ENCODE peak calls at places on chromosomes 7 and 10, in eight cellular contexts. One of them, this sample, is unnamed.

GRCh38 chr7:142632291-142633134 is 116.8 kb upstream of the PRSS1 start:
- DNase-seq in hippocampal formation: no peak
- DNase-seq in CMK: no peak
- DNase-seq in cardiac muscle cell: peak
- DNase-seq in SJSA1: no peak
- DNase-seq in HT1080: peak
- DNase-seq in naive thymus-derived CD8-positive, alpha-beta T cell: peak
- DNase-seq in mesothelial cell of epicardium: no peak
- DNase-seq in this sample: peak

GRCh38 chr7:111678281-111678680 is 116.0 kb upstream of the IMMP2L start:
- DNase-seq in hippocampal formation: no peak
- DNase-seq in CMK: no peak
- DNase-seq in cardiac muscle cell: peak
- DNase-seq in SJSA1: no peak
- DNase-seq in HT1080: peak
- DNase-seq in naive thymus-derived CD8-positive, alpha-beta T cell: no peak
- DNase-seq in mesothelial cell of epicardium: no peak
- DNase-seq in this sample: no peak

GRCh38 chr10:43054593-43054992 is 22.3 kb upstream of the RET start:
- DNase-seq in hippocampal formation: no peak
- DNase-seq in CMK: no peak
- DNase-seq in cardiac muscle cell: no peak
- DNase-seq in SJSA1: no peak
- DNase-seq in HT1080: no peak
- DNase-seq in naive thymus-derived CD8-positive, alpha-beta T cell: no peak
- DNase-seq in mesothelial cell of epicardium: peak
- DNase-seq in this sample: no peak

GRCh38 chr10:121459279-121459764 is 138.9 kb downstream of the FGFR2 start:
- DNase-seq in hippocampal formation: no peak
- DNase-seq in CMK: no peak
- DNase-seq in cardiac muscle cell: no peak
- DNase-seq in SJSA1: no peak
- DNase-seq in HT1080: no peak
- DNase-seq in naive thymus-derived CD8-positive, alpha-beta T cell: no peak
- DNase-seq in mesothelial cell of epicardium: no peak
- DNase-seq in this sample: no peak

GRCh38 chr7:50632561-50633413 is 67.6 kb upstream of the DDC start:
- DNase-seq in hippocampal formation: no peak
- DNase-seq in CMK: peak
- DNase-seq in cardiac muscle cell: peak
- DNase-seq in SJSA1: peak
- DNase-seq in HT1080: peak
- DNase-seq in naive thymus-derived CD8-positive, alpha-beta T cell: peak
- DNase-seq in mesothelial cell of epicardium: no peak
- DNase-seq in this sample: no peak

GRCh38 chr10:44382981-44383748 is 1.7 kb downstream of the CXCL12 start:
- DNase-seq in hippocampal formation: no peak
- DNase-seq in CMK: no peak
- DNase-seq in cardiac muscle cell: no peak
- DNase-seq in SJSA1: no peak
- DNase-seq in HT1080: no peak
- DNase-seq in naive thymus-derived CD8-positive, alpha-beta T cell: no peak
- DNase-seq in mesothelial cell of epicardium: no peak
- DNase-seq in this sample: no peak

GRCh38 chr10:57716884-57717283 is 550.8 kb downstream of the IPMK start:
- DNase-seq in hippocampal formation: no peak
- DNase-seq in CMK: no peak
- DNase-seq in cardiac muscle cell: peak
- DNase-seq in SJSA1: no peak
- DNase-seq in HT1080: peak
- DNase-seq in naive thymus-derived CD8-positive, alpha-beta T cell: no peak
- DNase-seq in mesothelial cell of epicardium: no peak
- DNase-seq in this sample: no peak

GRCh38 chr7:25622716-25623115 is 394.4 kb upstream of the NPVF start:
- DNase-seq in hippocampal formation: no peak
- DNase-seq in CMK: no peak
- DNase-seq in cardiac muscle cell: no peak
- DNase-seq in SJSA1: no peak
- DNase-seq in HT1080: no peak
- DNase-seq in naive thymus-derived CD8-positive, alpha-beta T cell: no peak
- DNase-seq in mesothelial cell of epicardium: no peak
- DNase-seq in this sample: no peak

GRCh38 chr10:15344256-15344875 is 26.7 kb downstream of the FAM171A1 start:
- DNase-seq in hippocampal formation: no peak
- DNase-seq in CMK: no peak
- DNase-seq in cardiac muscle cell: no peak
- DNase-seq in SJSA1: no peak
- DNase-seq in HT1080: no peak
- DNase-seq in naive thymus-derived CD8-positive, alpha-beta T cell: no peak
- DNase-seq in mesothelial cell of epicardium: no peak
- DNase-seq in this sample: no peak

GRCh38 chr10:787933-788651 is 98.6 kb upstream of the DIP2C start:
- DNase-seq in hippocampal formation: no peak
- DNase-seq in CMK: no peak
- DNase-seq in cardiac muscle cell: peak
- DNase-seq in SJSA1: peak
- DNase-seq in HT1080: peak
- DNase-seq in naive thymus-derived CD8-positive, alpha-beta T cell: no peak
- DNase-seq in mesothelial cell of epicardium: no peak
- DNase-seq in this sample: no peak

GRCh38 chr7:128929201-128929808 is 8.4 kb upstream of the IRF5 start:
- DNase-seq in hippocampal formation: no peak
- DNase-seq in CMK: no peak
- DNase-seq in cardiac muscle cell: no peak
- DNase-seq in SJSA1: no peak
- DNase-seq in HT1080: no peak
- DNase-seq in naive thymus-derived CD8-positive, alpha-beta T cell: no peak
- DNase-seq in mesothelial cell of epicardium: no peak
- DNase-seq in this sample: no peak

GRCh38 chr10:119737827-119738226 is 12.0 kb downstream of the INPP5F start:
- DNase-seq in hippocampal formation: no peak
- DNase-seq in CMK: no peak
- DNase-seq in cardiac muscle cell: peak
- DNase-seq in SJSA1: peak
- DNase-seq in HT1080: peak
- DNase-seq in naive thymus-derived CD8-positive, alpha-beta T cell: no peak
- DNase-seq in mesothelial cell of epicardium: no peak
- DNase-seq in this sample: no peak

GRCh38 chr10:93796167-93796566 is 38.4 kb downstream of the LGI1 start:
- DNase-seq in hippocampal formation: no peak
- DNase-seq in CMK: no peak
- DNase-seq in cardiac muscle cell: no peak
- DNase-seq in SJSA1: no peak
- DNase-seq in HT1080: no peak
- DNase-seq in naive thymus-derived CD8-positive, alpha-beta T cell: no peak
- DNase-seq in mesothelial cell of epicardium: no peak
- DNase-seq in this sample: no peak

GRCh38 chr10:62264702-62265436 is 3.8 kb downstream of the RTKN2 start:
- DNase-seq in hippocampal formation: no peak
- DNase-seq in CMK: no peak
- DNase-seq in cardiac muscle cell: peak
- DNase-seq in SJSA1: no peak
- DNase-seq in HT1080: peak
- DNase-seq in naive thymus-derived CD8-positive, alpha-beta T cell: peak
- DNase-seq in mesothelial cell of epicardium: no peak
- DNase-seq in this sample: no peak

GRCh38 chr7:30053068-30053467 is 24.9 kb downstream of the PLEKHA8 start:
- DNase-seq in hippocampal formation: no peak
- DNase-seq in CMK: no peak
- DNase-seq in cardiac muscle cell: no peak
- DNase-seq in SJSA1: no peak
- DNase-seq in HT1080: no peak
- DNase-seq in naive thymus-derived CD8-positive, alpha-beta T cell: no peak
- DNase-seq in mesothelial cell of epicardium: no peak
- DNase-seq in this sample: no peak

GRCh38 chr10:35487336-35488034 is 117.7 kb upstream of the GJD4 start:
- DNase-seq in hippocampal formation: no peak
- DNase-seq in CMK: no peak
- DNase-seq in cardiac muscle cell: no peak
- DNase-seq in SJSA1: no peak
- DNase-seq in HT1080: no peak
- DNase-seq in naive thymus-derived CD8-positive, alpha-beta T cell: no peak
- DNase-seq in mesothelial cell of epicardium: no peak
- DNase-seq in this sample: no peak

GRCh38 chr7:29957921-29958320 is 31.7 kb downstream of the SCRN1 start:
- DNase-seq in hippocampal formation: no peak
- DNase-seq in CMK: no peak
- DNase-seq in cardiac muscle cell: no peak
- DNase-seq in SJSA1: no peak
- DNase-seq in HT1080: no peak
- DNase-seq in naive thymus-derived CD8-positive, alpha-beta T cell: no peak
- DNase-seq in mesothelial cell of epicardium: no peak
- DNase-seq in this sample: no peak

GRCh38 chr7:45978731-45979211 is 57.7 kb upstream of the IGFBP3 start:
- DNase-seq in hippocampal formation: no peak
- DNase-seq in CMK: no peak
- DNase-seq in cardiac muscle cell: peak
- DNase-seq in SJSA1: no peak
- DNase-seq in HT1080: no peak
- DNase-seq in naive thymus-derived CD8-positive, alpha-beta T cell: no peak
- DNase-seq in mesothelial cell of epicardium: no peak
- DNase-seq in this sample: no peak

GRCh38 chr10:97687785-97688781 is 1.0 kb upstream of the AVPI1 start:
- DNase-seq in hippocampal formation: no peak
- DNase-seq in CMK: no peak
- DNase-seq in cardiac muscle cell: peak
- DNase-seq in SJSA1: no peak
- DNase-seq in HT1080: no peak
- DNase-seq in naive thymus-derived CD8-positive, alpha-beta T cell: no peak
- DNase-seq in mesothelial cell of epicardium: no peak
- DNase-seq in this sample: no peak

GRCh38 chr10:43944742-43945730 is 296.4 kb upstream of the ZNF32 start:
- DNase-seq in hippocampal formation: no peak
- DNase-seq in CMK: no peak
- DNase-seq in cardiac muscle cell: no peak
- DNase-seq in SJSA1: peak
- DNase-seq in HT1080: no peak
- DNase-seq in naive thymus-derived CD8-positive, alpha-beta T cell: no peak
- DNase-seq in mesothelial cell of epicardium: no peak
- DNase-seq in this sample: no peak

GRCh38 chr10:130066743-130067142 is 43.9 kb downstream of the C10orf143 start:
- DNase-seq in hippocampal formation: no peak
- DNase-seq in CMK: no peak
- DNase-seq in cardiac muscle cell: no peak
- DNase-seq in SJSA1: no peak
- DNase-seq in HT1080: no peak
- DNase-seq in naive thymus-derived CD8-positive, alpha-beta T cell: no peak
- DNase-seq in mesothelial cell of epicardium: no peak
- DNase-seq in this sample: no peak

GRCh38 chr10:85665661-85666060 is 700.9 kb downstream of the GRID1 start:
- DNase-seq in hippocampal formation: no peak
- DNase-seq in CMK: no peak
- DNase-seq in cardiac muscle cell: no peak
- DNase-seq in SJSA1: no peak
- DNase-seq in HT1080: no peak
- DNase-seq in naive thymus-derived CD8-positive, alpha-beta T cell: no peak
- DNase-seq in mesothelial cell of epicardium: no peak
- DNase-seq in this sample: no peak

This sample was measured in left cardiac atrium.